ENCODE peak calls at places on chromosomes 2 and 18, in nine cellular contexts. One of them, this sample, is unnamed.

GRCh38 chr18:47283476-47283875 is 32.0 kb upstream of the SKOR2 start:
- DNase-seq in nephron progenitor cell: no peak
- DNase-seq in NCI-H510A: no peak
- DNase-seq in HCT116: peak
- DNase-seq in GM13977: no peak
- DNase-seq in naive thymus-derived CD8-positive, alpha-beta T cell: no peak
- DNase-seq in CD4-positive, alpha-beta memory T cell: no peak
- DNase-seq in adrenal gland: no peak
- DNase-seq in HFFc6: peak
- DNase-seq in this sample: no peak

GRCh38 chr2:232960862-232961261 is 52.2 kb downstream of the NGEF start:
- DNase-seq in nephron progenitor cell: no peak
- DNase-seq in NCI-H510A: no peak
- DNase-seq in HCT116: no peak
- DNase-seq in GM13977: no peak
- DNase-seq in naive thymus-derived CD8-positive, alpha-beta T cell: no peak
- DNase-seq in CD4-positive, alpha-beta memory T cell: no peak
- DNase-seq in adrenal gland: no peak
- DNase-seq in HFFc6: no peak
- DNase-seq in this sample: no peak

GRCh38 chr2:11681722-11682589 is 12.0 kb upstream of the NTSR2 start:
- DNase-seq in nephron progenitor cell: peak
- DNase-seq in NCI-H510A: peak
- DNase-seq in HCT116: peak
- DNase-seq in GM13977: peak
- DNase-seq in naive thymus-derived CD8-positive, alpha-beta T cell: peak
- DNase-seq in CD4-positive, alpha-beta memory T cell: peak
- DNase-seq in adrenal gland: peak
- DNase-seq in HFFc6: no peak
- DNase-seq in this sample: peak

GRCh38 chr18:49368876-49369440 is 91.5 kb downstream of the DYM start:
- DNase-seq in nephron progenitor cell: peak
- DNase-seq in NCI-H510A: peak
- DNase-seq in HCT116: no peak
- DNase-seq in GM13977: no peak
- DNase-seq in naive thymus-derived CD8-positive, alpha-beta T cell: no peak
- DNase-seq in CD4-positive, alpha-beta memory T cell: no peak
- DNase-seq in adrenal gland: peak
- DNase-seq in HFFc6: no peak
- DNase-seq in this sample: no peak

GRCh38 chr2:54942373-54942772 is 107.9 kb downstream of the RTN4 start:
- DNase-seq in nephron progenitor cell: no peak
- DNase-seq in NCI-H510A: no peak
- DNase-seq in HCT116: no peak
- DNase-seq in GM13977: no peak
- DNase-seq in naive thymus-derived CD8-positive, alpha-beta T cell: peak
- DNase-seq in CD4-positive, alpha-beta memory T cell: peak
- DNase-seq in adrenal gland: no peak
- DNase-seq in HFFc6: no peak
- DNase-seq in this sample: no peak

GRCh38 chr2:240256704-240257637 is 116.5 kb upstream of the OTOS start:
- DNase-seq in nephron progenitor cell: no peak
- DNase-seq in NCI-H510A: no peak
- DNase-seq in HCT116: no peak
- DNase-seq in GM13977: no peak
- DNase-seq in naive thymus-derived CD8-positive, alpha-beta T cell: no peak
- DNase-seq in CD4-positive, alpha-beta memory T cell: no peak
- DNase-seq in adrenal gland: no peak
- DNase-seq in HFFc6: no peak
- DNase-seq in this sample: no peak

GRCh38 chr2:42931818-42932195 is 139.4 kb upstream of the HAAO start:
- DNase-seq in nephron progenitor cell: no peak
- DNase-seq in NCI-H510A: no peak
- DNase-seq in HCT116: no peak
- DNase-seq in GM13977: no peak
- DNase-seq in naive thymus-derived CD8-positive, alpha-beta T cell: no peak
- DNase-seq in CD4-positive, alpha-beta memory T cell: no peak
- DNase-seq in adrenal gland: no peak
- DNase-seq in HFFc6: no peak
- DNase-seq in this sample: no peak

GRCh38 chr18:46833899-46834298 is 77.0 kb upstream of the ST8SIA5 start:
- DNase-seq in nephron progenitor cell: no peak
- DNase-seq in NCI-H510A: no peak
- DNase-seq in HCT116: no peak
- DNase-seq in GM13977: no peak
- DNase-seq in naive thymus-derived CD8-positive, alpha-beta T cell: no peak
- DNase-seq in CD4-positive, alpha-beta memory T cell: no peak
- DNase-seq in adrenal gland: no peak
- DNase-seq in HFFc6: no peak
- DNase-seq in this sample: no peak

GRCh38 chr2:170761572-170761971 is 8.6 kb upstream of the ERICH2 start:
- DNase-seq in nephron progenitor cell: no peak
- DNase-seq in NCI-H510A: no peak
- DNase-seq in HCT116: no peak
- DNase-seq in GM13977: no peak
- DNase-seq in naive thymus-derived CD8-positive, alpha-beta T cell: no peak
- DNase-seq in CD4-positive, alpha-beta memory T cell: no peak
- DNase-seq in adrenal gland: no peak
- DNase-seq in HFFc6: no peak
- DNase-seq in this sample: no peak

GRCh38 chr18:23853448-23854210 is 160.9 kb upstream of the TTC39C start:
- DNase-seq in nephron progenitor cell: no peak
- DNase-seq in NCI-H510A: no peak
- DNase-seq in HCT116: no peak
- DNase-seq in GM13977: no peak
- DNase-seq in naive thymus-derived CD8-positive, alpha-beta T cell: no peak
- DNase-seq in CD4-positive, alpha-beta memory T cell: no peak
- DNase-seq in adrenal gland: no peak
- DNase-seq in HFFc6: no peak
- DNase-seq in this sample: no peak

GRCh38 chr18:41974661-41975286 is 19.7 kb downstream of the PIK3C3 start:
- DNase-seq in nephron progenitor cell: no peak
- DNase-seq in NCI-H510A: no peak
- DNase-seq in HCT116: no peak
- DNase-seq in GM13977: no peak
- DNase-seq in naive thymus-derived CD8-positive, alpha-beta T cell: no peak
- DNase-seq in CD4-positive, alpha-beta memory T cell: peak
- DNase-seq in adrenal gland: no peak
- DNase-seq in HFFc6: no peak
- DNase-seq in this sample: no peak

GRCh38 chr2:94861308-94862152 is 9.7 kb upstream of the TEKT4 start:
- DNase-seq in nephron progenitor cell: peak
- DNase-seq in NCI-H510A: no peak
- DNase-seq in HCT116: no peak
- DNase-seq in GM13977: no peak
- DNase-seq in naive thymus-derived CD8-positive, alpha-beta T cell: no peak
- DNase-seq in CD4-positive, alpha-beta memory T cell: no peak
- DNase-seq in adrenal gland: no peak
- DNase-seq in HFFc6: no peak
- DNase-seq in this sample: no peak

GRCh38 chr18:59308201-59309014 is 10.0 kb downstream of the CPLX4 start:
- DNase-seq in nephron progenitor cell: peak
- DNase-seq in NCI-H510A: peak
- DNase-seq in HCT116: peak
- DNase-seq in GM13977: peak
- DNase-seq in naive thymus-derived CD8-positive, alpha-beta T cell: peak
- DNase-seq in CD4-positive, alpha-beta memory T cell: peak
- DNase-seq in adrenal gland: peak
- DNase-seq in HFFc6: peak
- DNase-seq in this sample: peak

GRCh38 chr2:209965723-209966122 is 36.7 kb upstream of the RPE start:
- DNase-seq in nephron progenitor cell: no peak
- DNase-seq in NCI-H510A: no peak
- DNase-seq in HCT116: no peak
- DNase-seq in GM13977: no peak
- DNase-seq in naive thymus-derived CD8-positive, alpha-beta T cell: no peak
- DNase-seq in CD4-positive, alpha-beta memory T cell: no peak
- DNase-seq in adrenal gland: no peak
- DNase-seq in HFFc6: no peak
- DNase-seq in this sample: no peak

GRCh38 chr2:214265991-214266489 is 144.8 kb upstream of the VWC2L start:
- DNase-seq in nephron progenitor cell: no peak
- DNase-seq in NCI-H510A: no peak
- DNase-seq in HCT116: no peak
- DNase-seq in GM13977: no peak
- DNase-seq in naive thymus-derived CD8-positive, alpha-beta T cell: no peak
- DNase-seq in CD4-positive, alpha-beta memory T cell: no peak
- DNase-seq in adrenal gland: no peak
- DNase-seq in HFFc6: peak
- DNase-seq in this sample: no peak

GRCh38 chr2:142693171-142693950 is 184.1 kb upstream of the KYNU start:
- DNase-seq in nephron progenitor cell: no peak
- DNase-seq in NCI-H510A: no peak
- DNase-seq in HCT116: no peak
- DNase-seq in GM13977: no peak
- DNase-seq in naive thymus-derived CD8-positive, alpha-beta T cell: no peak
- DNase-seq in CD4-positive, alpha-beta memory T cell: no peak
- DNase-seq in adrenal gland: no peak
- DNase-seq in HFFc6: no peak
- DNase-seq in this sample: no peak

GRCh38 chr2:11788725-11789124 is 42.3 kb downstream of the LPIN1 start:
- DNase-seq in nephron progenitor cell: no peak
- DNase-seq in NCI-H510A: no peak
- DNase-seq in HCT116: no peak
- DNase-seq in GM13977: no peak
- DNase-seq in naive thymus-derived CD8-positive, alpha-beta T cell: no peak
- DNase-seq in CD4-positive, alpha-beta memory T cell: no peak
- DNase-seq in adrenal gland: no peak
- DNase-seq in HFFc6: no peak
- DNase-seq in this sample: no peak

GRCh38 chr2:55047677-55048299 is 2.5 kb downstream of the RTN4 start:
- DNase-seq in nephron progenitor cell: no peak
- DNase-seq in NCI-H510A: peak
- DNase-seq in HCT116: no peak
- DNase-seq in GM13977: no peak
- DNase-seq in naive thymus-derived CD8-positive, alpha-beta T cell: no peak
- DNase-seq in CD4-positive, alpha-beta memory T cell: no peak
- DNase-seq in adrenal gland: no peak
- DNase-seq in HFFc6: peak
- DNase-seq in this sample: no peak

GRCh38 chr2:182148344-182148743 is 162.7 kb downstream of the PPP1R1C start:
- DNase-seq in nephron progenitor cell: no peak
- DNase-seq in NCI-H510A: no peak
- DNase-seq in HCT116: no peak
- DNase-seq in GM13977: no peak
- DNase-seq in naive thymus-derived CD8-positive, alpha-beta T cell: no peak
- DNase-seq in CD4-positive, alpha-beta memory T cell: no peak
- DNase-seq in adrenal gland: no peak
- DNase-seq in HFFc6: no peak
- DNase-seq in this sample: no peak

GRCh38 chr2:72824224-72824842 is 1.5 kb downstream of the EXOC6B start:
- DNase-seq in nephron progenitor cell: no peak
- DNase-seq in NCI-H510A: no peak
- DNase-seq in HCT116: peak
- DNase-seq in GM13977: no peak
- DNase-seq in naive thymus-derived CD8-positive, alpha-beta T cell: no peak
- DNase-seq in CD4-positive, alpha-beta memory T cell: no peak
- DNase-seq in adrenal gland: no peak
- DNase-seq in HFFc6: peak
- DNase-seq in this sample: no peak

GRCh38 chr18:78721281-78721949 is 258.2 kb upstream of the SALL3 start:
- DNase-seq in nephron progenitor cell: no peak
- DNase-seq in NCI-H510A: no peak
- DNase-seq in HCT116: no peak
- DNase-seq in GM13977: no peak
- DNase-seq in naive thymus-derived CD8-positive, alpha-beta T cell: no peak
- DNase-seq in CD4-positive, alpha-beta memory T cell: no peak
- DNase-seq in adrenal gland: no peak
- DNase-seq in HFFc6: no peak
- DNase-seq in this sample: no peak